ENCODE peak calls at places on chromosomes 2 and 18, in five cellular contexts. A, T, F, I and V are unnamed samples.

GRCh38 chr2:29334723-29335122 is 219.5 kb downstream of the CLIP4 start:
- DNase-seq in I (no peak), T (no peak), F (no peak), A (no peak), V (no peak)

GRCh38 chr2:128638311-128638710 is 319.6 kb upstream of the HS6ST1 start:
- DNase-seq in F (no peak), T (no peak), I (no peak), A (peak), V (no peak)

GRCh38 chr2:109457366-109457765 is 156.4 kb downstream of the SEPTIN10 start:
- DNase-seq in I (no peak), T (no peak), A (peak), F (no peak), V (peak)

GRCh38 chr2:164816046-164816445 is 25.6 kb downstream of the COBLL1 start:
- DNase-seq in T (no peak), I (no peak), F (no peak), A (no peak), V (no peak)

GRCh38 chr2:64654063-64654811 is 524 bp upstream of the SERTAD2 start:
- DNase-seq in F (peak), I (peak), T (no peak), A (peak), V (peak)

GRCh38 chr2:201952212-201952611 is 81.4 kb upstream of the FZD7 start:
- DNase-seq in F (no peak), T (no peak), I (no peak), A (no peak), V (no peak)

GRCh38 chr2:212984129-212984528 is 167.3 kb downstream of the IKZF2 start:
- DNase-seq in I (peak), F (no peak), T (no peak), A (no peak), V (no peak)

GRCh38 chr18:2964349-2965010 is 48.5 kb downstream of the LPIN2 start:
- DNase-seq in T (no peak), A (no peak), I (peak), F (no peak), V (no peak)

GRCh38 chr2:54176577-54176976 is 61.2 kb downstream of the ACYP2 start:
- DNase-seq in A (peak), F (peak), T (no peak), I (peak), V (peak)

GRCh38 chr18:22164337-22165048 is 4.9 kb upstream of the GATA6 start:
- DNase-seq in A (no peak), F (no peak), I (no peak), T (no peak), V (no peak)

GRCh38 chr2:854460-854859 is 96.2 kb upstream of the SNTG2 start:
- DNase-seq in I (peak), T (no peak), A (no peak), F (no peak), V (peak)

GRCh38 chr2:240560084-240560479 is at the start of gene DUSP28:
- DNase-seq in I (peak), T (no peak), A (peak), F (peak), V (peak)

GRCh38 chr2:230666885-230667712 is 45.5 kb upstream of the CAB39 start:
- DNase-seq in T (no peak), F (no peak), A (no peak), I (peak), V (no peak)

GRCh38 chr2:216274194-216274593 is 98.1 kb downstream of the MARCHF4 start:
- DNase-seq in A (no peak), T (no peak), F (no peak), I (no peak), V (no peak)

GRCh38 chr2:97919858-97920257 is 75.9 kb downstream of the TMEM131 start:
- DNase-seq in T (no peak), A (no peak), I (no peak), F (no peak), V (no peak)

GRCh38 chr2:157087373-157088005 is 170.0 kb upstream of the GALNT5 start:
- DNase-seq in F (no peak), I (no peak), T (no peak), A (peak), V (peak)